ENCODE peak calls at places on chromosomes 5 and 9, in ten cellular contexts. W is Daoy; X is breast epithelium; O is stimulated activated CD8-positive, alpha-beta memory T cell treated with anti-CD3 and anti-CD28 coated beads, Interleukin-15, amount 100 ng/mL, for 48 hours; I is SW 1271; K is stimulated activated naive B cell treated with anti-CD40 and anti-IgM and Interleukin-4, amounts not matched to agents 10 μg/mL and 1 μg/mL and 100 μg/mL, for 72 hours; E is Calu3; N is iris pigment epithelial cell; U is GM04504; G is NCI-H460. F is an unnamed sample.

GRCh38 chr9:85987236-85987635 is 46.3 kb downstream of the NAA35 start:
- DNase-seq in G (no peak), X (no peak), W (no peak), U (no peak), N (peak), I (no peak), O (no peak), K (no peak), E (no peak), F (no peak)

GRCh38 chr9:81411961-81412360 is 277.4 kb downstream of the TLE1 start:
- DNase-seq in G (no peak), U (peak), K (no peak), W (peak), N (no peak), X (no peak), I (no peak), O (no peak), E (no peak), F (no peak)

GRCh38 chr5:79973511-79973910 is 17.6 kb downstream of the MTX3 start:
- DNase-seq in K (no peak), G (no peak), W (peak), N (no peak), E (no peak), X (no peak), O (no peak), I (no peak), U (no peak), F (no peak)

GRCh38 chr5:150734579-150735384 is 24.0 kb downstream of the DCTN4 start:
- DNase-seq in X (no peak), I (no peak), E (no peak), U (no peak), N (no peak), G (no peak), W (peak), O (no peak), K (no peak), F (peak)

GRCh38 chr9:89640391-89640790 is 35.6 kb downstream of the GADD45G start:
- DNase-seq in G (no peak), W (no peak), U (no peak), O (no peak), I (no peak), E (no peak), X (no peak), N (no peak), K (no peak), F (no peak)

GRCh38 chr9:137254624-137255447 is at the start of gene NELFB:
- DNase-seq in W (peak), N (peak), X (peak), K (peak), I (peak), O (peak), U (peak), G (peak), E (peak), F (peak)

GRCh38 chr9:35814106-35814840 is 569 bp downstream of the HINT2 start:
- DNase-seq in E (peak), O (peak), X (peak), I (peak), K (peak), N (peak), W (peak), G (peak), U (no peak), F (peak)

GRCh38 chr5:150509992-150510391 is 2.1 kb downstream of the NDST1 start:
- DNase-seq in K (no peak), N (no peak), O (no peak), G (no peak), E (no peak), I (no peak), W (no peak), X (no peak), U (no peak), F (no peak)

GRCh38 chr5:73007051-73007450 is 51.2 kb downstream of the FCHO2 start:
- DNase-seq in G (no peak), W (no peak), N (no peak), I (no peak), O (no peak), U (no peak), K (no peak), X (no peak), E (no peak), F (no peak)

GRCh38 chr5:166639151-166639550 is 1652.3 kb upstream of the WWC1 start:
- DNase-seq in I (no peak), X (no peak), O (no peak), G (no peak), E (no peak), N (no peak), W (peak), K (no peak), U (no peak), F (no peak)

GRCh38 chr5:42387563-42387962 is 35.7 kb upstream of the GHR start:
- DNase-seq in K (no peak), I (no peak), N (no peak), U (no peak), G (no peak), W (no peak), E (no peak), X (no peak), O (no peak), F (no peak)

GRCh38 chr9:29449294-29449693 is 1876.0 kb upstream of the C9orf72 start:
- DNase-seq in X (no peak), K (no peak), G (no peak), O (no peak), I (no peak), W (no peak), N (no peak), U (no peak), E (no peak), F (no peak)

GRCh38 chr9:76571288-76572204 is 112.6 kb downstream of the GCNT1 start:
- DNase-seq in U (no peak), X (no peak), I (no peak), O (no peak), K (peak), N (no peak), G (no peak), W (no peak), E (no peak), F (no peak)

GRCh38 chr5:152405145-152405544 is at the start of gene NMUR2:
- DNase-seq in O (no peak), I (no peak), K (no peak), G (no peak), N (no peak), W (peak), E (peak), X (no peak), U (no peak), F (no peak)

GRCh38 chr9:124105266-124105665 is 93.7 kb downstream of the LHX2 start:
- DNase-seq in K (no peak), G (no peak), E (no peak), O (no peak), N (no peak), X (no peak), W (no peak), I (no peak), U (no peak), F (no peak)

GRCh38 chr5:90474235-90475107 is at the start of the genes MBLAC2 and POLR3G:
- DNase-seq in O (peak), I (peak), W (peak), G (peak), U (peak), N (peak), E (peak), X (peak), K (peak), F (peak)

GRCh38 chr5:85814596-85814995 is 803.1 kb upstream of the COX7C start:
- DNase-seq in X (no peak), E (no peak), O (no peak), G (no peak), N (no peak), I (no peak), K (no peak), U (no peak), W (peak), F (no peak)

GRCh38 chr5:141605523-141606277 is 13.1 kb downstream of the DIAPH1 start:
- DNase-seq in O (peak), W (peak), X (no peak), K (peak), E (no peak), U (no peak), N (peak), I (no peak), G (no peak), F (peak)

GRCh38 chr9:120698766-120699165 is 15.5 kb downstream of the MEGF9 start:
- DNase-seq in I (no peak), E (no peak), U (no peak), K (no peak), X (no peak), G (no peak), W (no peak), N (peak), O (no peak), F (no peak)

GRCh38 chr5:57033503-57033902 is 81.6 kb upstream of the MIER3 start:
- DNase-seq in N (no peak), E (no peak), K (no peak), W (no peak), G (no peak), U (no peak), O (no peak), X (no peak), I (no peak), F (no peak)

GRCh38 chr5:111379391-111379816 is 132.9 kb downstream of the STARD4 start:
- DNase-seq in I (no peak), N (no peak), U (no peak), X (no peak), E (no peak), O (no peak), G (no peak), W (no peak), K (no peak), F (no peak)

GRCh38 chr9:34454571-34455065 is 3.8 kb downstream of the FAM219A start:
- DNase-seq in K (no peak), N (peak), E (no peak), U (no peak), O (peak), X (no peak), G (no peak), W (peak), I (peak), F (no peak)

GRCh38 chr5:149217802-149218153 is 53.9 kb upstream of the AFAP1L1 start:
- DNase-seq in I (no peak), W (no peak), K (no peak), U (no peak), E (no peak), O (no peak), N (no peak), X (no peak), G (no peak), F (no peak)

GRCh38 chr9:132943677-132944293 is 631 bp downstream of the TSC1 start:
- DNase-seq in W (no peak), U (no peak), X (no peak), G (no peak), I (no peak), K (no peak), E (no peak), N (no peak), O (no peak), F (peak)

GRCh38 chr5:55211184-55211874 is 15.8 kb downstream of the MCIDAS start:
- DNase-seq in I (no peak), O (no peak), K (no peak), G (no peak), U (no peak), W (no peak), X (no peak), N (no peak), E (no peak), F (no peak)

F was measured in colonic mucosa.